ENCODE peak calls at places on chromosome 6, in eight cellular contexts. One of them, this sample, is unnamed.
A peak's percentile ranks its signal among the peaks of the same experiment; 100 is the strongest.

GRCh38 chr6:96528193-96528592 is 6.6 kb downstream of the UFL1 start:
- DNase-seq in germinal center: no peak
- DNase-seq in T follicular helper cell: no peak
- DNase-seq in myocyte: no peak
- DNase-seq in adrenal gland: no peak
- DNase-seq in cardiac fibroblast: no peak
- DNase-seq in M059J: no peak
- DNase-seq in activated T-helper 1 cell treated with Interleukin-2 at 50 U/mL for 16 hours: no peak
- DNase-seq in this sample: peak; percentile 37

GRCh38 chr6:142912125-142912524 is 32.9 kb downstream of the HIVEP2 start:
- DNase-seq in activated T-helper 1 cell treated with Interleukin-2 at 50 U/mL for 16 hours: no peak
- DNase-seq in cardiac fibroblast: no peak
- DNase-seq in T follicular helper cell: no peak
- DNase-seq in germinal center: no peak
- DNase-seq in myocyte: no peak
- DNase-seq in M059J: no peak
- DNase-seq in adrenal gland: no peak
- DNase-seq in this sample: no peak

GRCh38 chr6:50706575-50706974 is 6.8 kb upstream of the TFAP2D start:
- DNase-seq in M059J: no peak
- DNase-seq in T follicular helper cell: no peak
- DNase-seq in germinal center: no peak
- DNase-seq in myocyte: no peak
- DNase-seq in adrenal gland: no peak
- DNase-seq in activated T-helper 1 cell treated with Interleukin-2 at 50 U/mL for 16 hours: no peak
- DNase-seq in cardiac fibroblast: no peak
- DNase-seq in this sample: no peak

GRCh38 chr6:51934098-51934497 is 153.3 kb downstream of the PKHD1 start:
- DNase-seq in activated T-helper 1 cell treated with Interleukin-2 at 50 U/mL for 16 hours: no peak
- DNase-seq in germinal center: peak; percentile 8
- DNase-seq in T follicular helper cell: no peak
- DNase-seq in cardiac fibroblast: no peak
- DNase-seq in M059J: peak; percentile 23
- DNase-seq in myocyte: no peak
- DNase-seq in adrenal gland: no peak
- DNase-seq in this sample: peak; percentile 5

GRCh38 chr6:113586966-113587699 is 270.0 kb upstream of the MARCKS start:
- DNase-seq in myocyte: no peak
- DNase-seq in germinal center: no peak
- DNase-seq in cardiac fibroblast: no peak
- DNase-seq in activated T-helper 1 cell treated with Interleukin-2 at 50 U/mL for 16 hours: no peak
- DNase-seq in M059J: no peak
- DNase-seq in adrenal gland: no peak
- DNase-seq in T follicular helper cell: no peak
- DNase-seq in this sample: no peak

GRCh38 chr6:43993881-43994523 is 133.2 kb downstream of the MRPL14 start:
- DNase-seq in cardiac fibroblast: no peak
- DNase-seq in adrenal gland: no peak
- DNase-seq in germinal center: no peak
- DNase-seq in T follicular helper cell: no peak
- DNase-seq in M059J: no peak
- DNase-seq in activated T-helper 1 cell treated with Interleukin-2 at 50 U/mL for 16 hours: no peak
- DNase-seq in myocyte: peak; percentile 53
- DNase-seq in this sample: no peak

GRCh38 chr6:129744201-129744879 is 34.4 kb upstream of the ARHGAP18 start:
- DNase-seq in M059J: peak; percentile 92
- DNase-seq in germinal center: no peak
- DNase-seq in cardiac fibroblast: peak; percentile 85
- DNase-seq in adrenal gland: no peak
- DNase-seq in activated T-helper 1 cell treated with Interleukin-2 at 50 U/mL for 16 hours: no peak
- DNase-seq in myocyte: peak; percentile 94
- DNase-seq in T follicular helper cell: no peak
- DNase-seq in this sample: peak; percentile 78

GRCh38 chr6:34319471-34319885 is 70.7 kb upstream of the SMIM29 start:
- DNase-seq in myocyte: no peak
- DNase-seq in germinal center: no peak
- DNase-seq in cardiac fibroblast: no peak
- DNase-seq in M059J: no peak
- DNase-seq in T follicular helper cell: no peak
- DNase-seq in adrenal gland: no peak
- DNase-seq in activated T-helper 1 cell treated with Interleukin-2 at 50 U/mL for 16 hours: no peak
- DNase-seq in this sample: peak; percentile 87

GRCh38 chr6:73497915-73498314 is 22.9 kb downstream of the EEF1A1 start:
- DNase-seq in cardiac fibroblast: no peak
- DNase-seq in germinal center: no peak
- DNase-seq in T follicular helper cell: no peak
- DNase-seq in activated T-helper 1 cell treated with Interleukin-2 at 50 U/mL for 16 hours: no peak
- DNase-seq in M059J: no peak
- DNase-seq in adrenal gland: no peak
- DNase-seq in myocyte: no peak
- DNase-seq in this sample: no peak

GRCh38 chr6:133241901-133242760 is 974 bp downstream of the EYA4 start:
- DNase-seq in T follicular helper cell: no peak
- DNase-seq in germinal center: no peak
- DNase-seq in adrenal gland: no peak
- DNase-seq in activated T-helper 1 cell treated with Interleukin-2 at 50 U/mL for 16 hours: no peak
- DNase-seq in myocyte: peak; percentile 47
- DNase-seq in M059J: no peak
- DNase-seq in cardiac fibroblast: peak; percentile 12
- DNase-seq in this sample: peak; percentile 42

GRCh38 chr6:94835264-94835663 is 742.1 kb upstream of the MANEA start:
- DNase-seq in activated T-helper 1 cell treated with Interleukin-2 at 50 U/mL for 16 hours: no peak
- DNase-seq in adrenal gland: no peak
- DNase-seq in myocyte: no peak
- DNase-seq in germinal center: no peak
- DNase-seq in cardiac fibroblast: no peak
- DNase-seq in M059J: no peak
- DNase-seq in T follicular helper cell: no peak
- DNase-seq in this sample: no peak